ENCODE peak calls at places on chromosome 12, in six cellular contexts. L is upper lobe of left lung, Z is stomach, D is transverse colon, J is HCT116, U is spleen. N is an unnamed sample.

GRCh38 chr12:106084048-106084671 is 54.6 kb downstream of the NUAK1 start:
- DNase-seq in L (no peak), D (no peak), Z (no peak), J (peak), U (no peak), N (no peak)

GRCh38 chr12:132238487-132239248 is 90.7 kb downstream of the GALNT9 start:
- DNase-seq in J (no peak), D (no peak), Z (no peak), L (no peak), U (peak), N (no peak)

GRCh38 chr12:3017281-3017680 is 58.1 kb downstream of the TEAD4 start:
- DNase-seq in L (peak), U (no peak), J (no peak), D (no peak), Z (no peak), N (no peak)

GRCh38 chr12:53344824-53345485 is 8.8 kb upstream of the SP7 start:
- DNase-seq in L (peak), Z (peak), U (peak), J (no peak), D (peak), N (peak)

GRCh38 chr12:67735868-67736267 is 87.3 kb downstream of the DYRK2 start:
- DNase-seq in L (no peak), U (no peak), Z (no peak), D (no peak), J (no peak), N (no peak)

GRCh38 chr12:43226151-43226550 is 325.9 kb downstream of the ADAMTS20 start:
- DNase-seq in U (no peak), J (no peak), D (no peak), L (no peak), Z (no peak), N (no peak)

GRCh38 chr12:32661706-32662105 is 17.4 kb upstream of the DNM1L start:
- DNase-seq in J (no peak), D (no peak), Z (no peak), L (no peak), U (no peak), N (no peak)

GRCh38 chr12:104306376-104306775 is 2.8 kb downstream of the EID3 start:
- DNase-seq in L (no peak), J (no peak), U (no peak), D (no peak), Z (no peak), N (no peak)

GRCh38 chr12:62290804-62291203 is 30.6 kb downstream of the USP15 start:
- DNase-seq in J (no peak), U (no peak), D (no peak), L (no peak), Z (no peak), N (no peak)

GRCh38 chr12:132095520-132096409 is 48.4 kb downstream of the DDX51 start:
- DNase-seq in U (no peak), Z (no peak), L (no peak), D (no peak), J (no peak), N (no peak)

GRCh38 chr12:111799758-111800157 is 33.0 kb downstream of the ALDH2 start:
- DNase-seq in U (no peak), L (no peak), Z (no peak), D (no peak), J (no peak), N (no peak)

GRCh38 chr12:12229556-12230092 is 37.2 kb downstream of the LRP6 start:
- DNase-seq in L (no peak), J (no peak), U (no peak), D (no peak), Z (no peak), N (no peak)

GRCh38 chr12:81797100-81797499 is 38.0 kb upstream of the PPFIA2 start:
- DNase-seq in Z (no peak), J (peak), D (no peak), L (no peak), U (no peak), N (no peak)

GRCh38 chr12:28507867-28508266 is 317.6 kb downstream of the CCDC91 start:
- DNase-seq in J (no peak), Z (no peak), L (no peak), D (no peak), U (no peak), N (no peak)

GRCh38 chr12:59403259-59403932 is 192.4 kb upstream of the SLC16A7 start:
- DNase-seq in U (no peak), D (peak), J (peak), L (no peak), Z (peak), N (no peak)

GRCh38 chr12:25994901-25995625 is 36.6 kb downstream of the RASSF8 start:
- DNase-seq in U (no peak), Z (no peak), L (no peak), J (no peak), D (no peak), N (no peak)

GRCh38 chr12:70849265-70849960 is 71.1 kb downstream of the PTPRR start:
- DNase-seq in U (no peak), D (no peak), J (peak), L (no peak), Z (no peak), N (no peak)

GRCh38 chr12:66087365-66087943 is 43.1 kb downstream of the LLPH start:
- DNase-seq in U (no peak), D (peak), Z (peak), J (peak), L (no peak), N (no peak)

GRCh38 chr12:75437564-75437963 is 43.0 kb upstream of the GLIPR1 start:
- DNase-seq in U (no peak), D (no peak), L (no peak), Z (no peak), J (no peak), N (no peak)

GRCh38 chr12:12563529-12563928 is 866 bp upstream of the DUSP16 start:
- DNase-seq in U (no peak), J (no peak), D (no peak), Z (no peak), L (no peak), N (no peak)

GRCh38 chr12:75190846-75191245 is 18.8 kb downstream of the KCNC2 start:
- DNase-seq in J (no peak), Z (no peak), D (no peak), L (no peak), U (no peak), N (no peak)

GRCh38 chr12:40692617-40693502 is 621 bp downstream of the CNTN1 start:
- DNase-seq in U (peak), Z (no peak), J (no peak), L (peak), D (no peak), N (no peak)

GRCh38 chr12:89977356-89978185 is 268.9 kb upstream of the ATP2B1 start:
- DNase-seq in U (no peak), Z (no peak), L (no peak), D (no peak), J (no peak), N (no peak)

GRCh38 chr12:110778801-110779577 is 36.3 kb upstream of the PPP1CC start:
- DNase-seq in D (no peak), J (no peak), U (no peak), L (no peak), Z (no peak), N (no peak)

GRCh38 chr12:123035841-123036240 is 55.4 kb downstream of the ARL6IP4 start:
- DNase-seq in D (no peak), J (no peak), L (no peak), Z (no peak), U (peak), N (no peak)

GRCh38 chr12:45852508-45852907 is 123.0 kb downstream of the ARID2 start:
- DNase-seq in L (no peak), U (no peak), D (no peak), J (no peak), Z (no peak), N (no peak)

GRCh38 chr12:94874086-94874985 is 129.2 kb downstream of the NDUFA12 start:
- DNase-seq in Z (no peak), L (peak), D (no peak), U (no peak), J (no peak), N (no peak)

GRCh38 chr12:96883571-96883970 is 23.5 kb upstream of the NEDD1 start:
- DNase-seq in D (no peak), L (no peak), J (no peak), Z (no peak), U (no peak), N (no peak)

GRCh38 chr12:116882742-116883141 is 1.5 kb upstream of the HRK start:
- DNase-seq in L (no peak), Z (no peak), D (no peak), U (peak), J (no peak), N (no peak)

GRCh38 chr12:13365782-13366366 is 169.3 kb downstream of the EMP1 start:
- DNase-seq in U (no peak), L (peak), D (no peak), J (no peak), Z (no peak), N (no peak)

GRCh38 chr12:4992881-4993280 is 50.8 kb upstream of the KCNA5 start:
- DNase-seq in Z (no peak), D (no peak), U (no peak), J (no peak), L (no peak), N (no peak)

GRCh38 chr12:47943492-47944359 is 19.7 kb upstream of the TMEM106C start:
- DNase-seq in Z (no peak), J (peak), U (no peak), D (peak), L (peak), N (no peak)

GRCh38 chr12:738712-739111 is 13.7 kb upstream of the WNK1 start:
- DNase-seq in L (no peak), Z (no peak), D (no peak), J (no peak), U (no peak), N (no peak)

GRCh38 chr12:56271031-56271430 is 4.3 kb downstream of the COQ10A start:
- DNase-seq in J (no peak), D (no peak), L (no peak), U (no peak), Z (no peak), N (no peak)
- TF ChIP-seq POLR2A in J (no peak), D (no peak), L (no peak), U (no peak), Z (no peak), N (peak)

GRCh38 chr12:57128519-57129247 is 400 bp downstream of the LRP1 start:
- DNase-seq in D (peak), L (no peak), Z (no peak), U (peak), J (no peak), N (no peak)
- TF ChIP-seq POLR2AphosphoS5 in D (no peak), L (no peak), Z (no peak), U (no peak), J (no peak), N (no peak)

GRCh38 chr12:50338920-50339319 is 55.6 kb upstream of the LIMA1 start:
- DNase-seq in J (no peak), D (no peak), U (no peak), Z (no peak), L (no peak), N (no peak)
- TF ChIP-seq POLR2A in J (no peak), D (no peak), U (no peak), Z (no peak), L (no peak), N (no peak)

DNA sequence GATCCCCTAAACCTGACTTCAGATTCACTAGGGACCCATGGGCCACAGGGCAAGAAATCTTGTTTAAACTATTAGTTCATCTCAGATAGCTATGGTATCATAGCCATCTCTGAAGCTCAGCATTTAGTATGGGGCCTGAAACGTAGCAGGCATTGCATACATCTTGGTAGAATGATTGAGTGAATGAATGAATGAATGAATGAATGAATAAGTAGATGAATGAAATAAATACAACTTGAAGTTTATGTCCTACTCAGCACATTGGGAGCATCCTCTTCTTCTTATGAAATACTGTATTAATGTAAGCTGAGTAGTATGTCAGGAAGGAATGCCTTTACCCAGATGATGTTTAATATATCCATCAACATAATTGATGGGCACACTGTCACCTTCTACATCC is 175.4 kb upstream of the EEA1 start:
- DNase-seq in Z (no peak), D (no peak), J (no peak), L (no peak), U (no peak), N (no peak)
- TF ChIP-seq POLR2AphosphoS5 in Z (no peak), D (no peak), J (no peak), L (no peak), U (no peak), N (no peak)

DNA sequence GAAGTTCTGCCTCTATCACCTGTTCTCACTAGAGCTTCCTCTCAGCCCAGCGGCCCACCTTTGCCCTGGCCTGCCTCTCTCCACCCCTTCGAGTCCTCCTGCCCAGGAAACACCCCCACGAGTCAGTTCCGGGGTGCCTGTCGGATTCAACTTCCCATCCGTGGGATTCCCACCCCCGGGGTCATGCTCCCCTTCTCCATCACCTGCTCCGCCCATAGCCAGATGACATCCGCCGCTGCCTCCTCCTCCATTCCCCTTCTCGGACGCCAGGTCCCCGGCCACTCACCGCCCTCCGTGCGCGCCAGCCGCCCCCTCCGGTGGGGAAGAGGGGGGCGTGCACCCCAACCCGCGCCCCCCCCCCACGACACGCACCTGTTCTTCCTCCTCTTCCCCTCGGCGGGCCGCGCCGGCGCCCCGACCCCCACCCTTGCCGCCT is 758 bp downstream of the SPPL3 start:
- DNase-seq in U (peak), D (peak), J (no peak), Z (peak), L (peak), N (peak)
- TF ChIP-seq POLR2A in U (no peak), D (peak), J (no peak), Z (no peak), L (peak), N (peak)

DNA sequence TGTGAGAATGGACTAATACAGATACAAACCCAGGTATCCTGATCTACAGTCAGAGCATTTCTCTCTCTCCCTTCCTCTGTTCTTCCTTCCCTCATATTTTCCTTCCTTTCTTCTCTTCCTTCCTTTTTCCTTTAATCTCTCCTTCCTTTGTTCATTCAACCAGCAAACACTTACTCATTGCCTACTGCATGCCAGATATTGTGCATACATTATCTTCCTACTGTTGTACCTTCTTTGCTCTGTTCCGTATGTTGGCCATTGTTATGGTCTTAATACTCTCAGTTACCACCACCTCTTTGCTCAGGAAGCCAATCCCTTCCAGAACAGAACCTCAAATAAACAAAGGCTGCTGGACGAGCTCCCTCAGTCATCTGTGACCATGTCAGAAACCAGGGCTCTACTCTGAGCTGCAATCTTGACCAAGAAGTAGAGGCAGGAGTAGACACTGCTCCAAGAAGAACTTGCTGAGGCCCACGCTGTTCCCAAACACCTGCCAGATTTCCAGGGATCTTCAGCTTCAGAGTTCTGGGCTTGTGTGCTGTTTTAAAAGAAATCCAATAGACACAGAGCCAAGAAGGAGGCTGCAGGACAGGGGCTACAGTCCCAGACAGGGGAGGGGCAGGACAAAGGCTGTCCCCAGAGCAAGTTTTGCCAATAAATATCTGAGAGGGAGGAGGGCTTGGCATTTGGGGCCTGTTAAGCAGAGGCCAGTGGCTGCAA is 526.7 kb upstream of the TBX3 start:
- DNase-seq in Z (no peak), L (no peak), J (no peak), U (no peak), D (no peak), N (no peak)
- TF ChIP-seq POLR2AphosphoS5 in Z (no peak), L (no peak), J (no peak), U (no peak), D (no peak), N (no peak)

GRCh38 chr12:57111046-57111698 is at the start of gene STAT6:
- DNase-seq in U (peak), D (peak), J (no peak), L (no peak), Z (peak), N (peak)
- TF ChIP-seq POLR2A in U (peak), D (peak), J (no peak), L (peak), Z (no peak), N (peak)

GRCh38 chr12:130506844-130507243 is 169.2 kb downstream of the PIWIL1 start:
- DNase-seq in U (no peak), L (no peak), J (no peak), Z (no peak), D (no peak), N (no peak)
- TF ChIP-seq POLR2AphosphoS5 in U (no peak), L (no peak), J (no peak), Z (no peak), D (no peak), N (no peak)